ENCODE peak calls at places on chromosomes 1 and 21, in six cellular contexts. D is HepG2, H is K562, C is SK-N-SH, N is GM12878, P is H1. Q is an unnamed sample.

GRCh38 chr1:31926846-31927660 is 11.1 kb downstream of the PTP4A2 start:
- DNase-seq in D (no peak), H (no peak), C (no peak), N (no peak), P (no peak), Q (no peak)

GRCh38 chr1:48442864-48443619 is 29.0 kb downstream of the SPATA6 start:
- DNase-seq in D (no peak), H (no peak), C (no peak), N (no peak), P (no peak), Q (no peak)

GRCh38 chr1:44212355-44213221 is 683 bp upstream of the DMAP1 start:
- DNase-seq in D (no peak), H (peak; percentile 4), C (no peak), N (peak; percentile 7), P (no peak), Q (no peak)

GRCh38 chr1:119375366-119375765 is 6.8 kb downstream of the HAO2 start:
- DNase-seq in D (no peak), H (no peak), C (no peak), N (no peak), P (no peak), Q (no peak)

GRCh38 chr1:30109853-30110252 is 613.5 kb downstream of the MATN1 start:
- DNase-seq in D (no peak), H (no peak), C (peak; percentile 80), N (no peak), P (no peak), Q (no peak)

GRCh38 chr21:31929548-31929947 is 56.7 kb downstream of the HUNK start:
- DNase-seq in D (peak; percentile 95), H (no peak), C (no peak), N (no peak), P (no peak), Q (no peak)

GRCh38 chr1:199691540-199691939 is 336.0 kb upstream of the NR5A2 start:
- DNase-seq in D (no peak), H (no peak), C (no peak), N (no peak), P (no peak), Q (peak; percentile 5)

GRCh38 chr1:44605904-44606615 is 68.2 kb downstream of the TMEM53 start:
- DNase-seq in D (no peak), H (no peak), C (no peak), N (no peak), P (no peak), Q (no peak)

GRCh38 chr1:156420209-156421061 is 51.4 kb downstream of the RHBG start:
- DNase-seq in D (no peak), H (peak; percentile 57), C (peak; percentile 68), N (no peak), P (peak; percentile 80), Q (no peak)

GRCh38 chr21:45989355-45990048 is 7.9 kb downstream of the COL6A1 start:
- DNase-seq in D (no peak), H (no peak), C (no peak), N (no peak), P (no peak), Q (no peak)

GRCh38 chr1:101131239-101131924 is 105.4 kb upstream of the S1PR1 start:
- DNase-seq in D (no peak), H (no peak), C (peak; percentile 11), N (no peak), P (no peak), Q (no peak)

GRCh38 chr1:241453732-241454131 is 65.8 kb downstream of the FH start:
- DNase-seq in D (no peak), H (no peak), C (no peak), N (no peak), P (no peak), Q (no peak)

GRCh38 chr1:153231800-153232199 is 14.4 kb downstream of the PRR9 start:
- DNase-seq in D (no peak), H (no peak), C (no peak), N (no peak), P (no peak), Q (no peak)

GRCh38 chr1:91120421-91120820 is 98.6 kb upstream of the ZNF644 start:
- DNase-seq in D (no peak), H (no peak), C (no peak), N (no peak), P (no peak), Q (peak; percentile 11)

GRCh38 chr1:100847481-100847880 is 47.2 kb downstream of the EXTL2 start:
- DNase-seq in D (no peak), H (no peak), C (no peak), N (no peak), P (no peak), Q (no peak)

GRCh38 chr21:45087022-45087823 is 12.8 kb downstream of the ADARB1 start:
- DNase-seq in D (no peak), H (no peak), C (no peak), N (no peak), P (no peak), Q (no peak)

GRCh38 chr21:39071623-39072214 is 111.5 kb downstream of the PSMG1 start:
- DNase-seq in D (peak; percentile 90), H (no peak), C (no peak), N (no peak), P (no peak), Q (no peak)

GRCh38 chr1:201042663-201043461 is 19.3 kb upstream of the KIF21B start:
- DNase-seq in D (peak; percentile 29), H (peak; percentile 77), C (peak; percentile 76), N (no peak), P (peak; percentile 72), Q (peak; percentile 71)

GRCh38 chr1:201039876-201040275 is 16.4 kb upstream of the KIF21B start:
- DNase-seq in D (no peak), H (no peak), C (no peak), N (no peak), P (no peak), Q (no peak)

GRCh38 chr1:201041011-201041410 is 17.5 kb upstream of the KIF21B start:
- DNase-seq in D (no peak), H (no peak), C (no peak), N (no peak), P (no peak), Q (no peak)

GRCh38 chr1:201036188-201036834 is 12.8 kb upstream of the KIF21B start:
- DNase-seq in D (no peak), H (no peak), C (no peak), N (no peak), P (no peak), Q (no peak)

DNA sequence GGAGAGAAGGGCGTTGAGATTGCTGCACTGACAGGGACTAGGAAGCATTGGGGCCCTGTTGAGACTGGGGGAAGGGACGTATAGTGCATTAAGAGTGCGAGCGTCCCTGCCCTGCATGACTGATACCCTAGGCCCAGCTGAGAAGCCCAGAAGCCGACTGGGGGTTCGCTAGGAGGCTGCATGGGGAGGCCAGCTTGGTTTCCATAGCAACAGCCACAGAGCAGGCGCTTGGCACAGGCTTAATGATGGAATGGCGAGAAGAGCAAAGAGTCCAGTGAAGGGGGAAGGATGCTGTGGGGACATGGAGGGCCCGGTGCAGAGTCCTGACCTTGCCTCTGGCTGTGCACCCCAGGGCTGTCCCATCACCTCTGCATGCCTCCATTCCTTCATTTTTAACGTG is 15.0 kb upstream of the KIF21B start:
- DNase-seq in D (no peak), H (no peak), C (no peak), N (no peak), P (no peak), Q (no peak)
- TF ChIP-seq GABPA in D (no peak), H (no peak), C (no peak), N (no peak), P (no peak), Q (no peak)

GRCh38 chr1:205950280-205950679 is 7.0 kb upstream of the SLC26A9 start:
- DNase-seq in D (no peak), H (no peak), C (no peak), N (no peak), P (no peak), Q (no peak)
- TF ChIP-seq GABPA in D (no peak), H (no peak), C (no peak), N (no peak), P (no peak), Q (no peak)

GRCh38 chr1:59512702-59513101 is 215.8 kb downstream of the FGGY start:
- DNase-seq in D (no peak), H (no peak), C (no peak), N (no peak), P (no peak), Q (no peak)
- TF ChIP-seq GABPA in D (no peak), H (no peak), C (no peak), N (no peak), P (no peak), Q (no peak)

DNA sequence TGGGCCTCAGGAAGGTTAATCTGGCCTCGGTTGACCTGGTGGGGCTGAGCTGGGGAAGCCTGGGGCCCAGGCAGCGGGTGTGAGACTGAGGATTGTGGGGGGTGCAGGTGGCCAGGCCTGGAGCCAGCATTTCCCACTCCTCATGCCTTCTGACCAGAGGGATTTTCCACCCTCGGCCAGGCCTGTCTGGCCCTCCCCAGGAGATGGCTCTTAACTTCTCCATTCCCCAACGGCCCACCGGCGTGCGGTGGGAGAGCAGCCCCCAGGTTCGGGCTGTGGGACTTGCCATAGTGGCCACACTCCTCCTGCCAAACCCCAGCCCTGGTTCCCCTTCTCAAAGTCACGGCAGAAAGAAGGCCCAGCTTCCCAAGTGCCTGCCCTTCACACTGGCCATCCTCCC is 126.5 kb upstream of the RUNX3 start:
- DNase-seq in D (no peak), H (no peak), C (no peak), N (no peak), P (no peak), Q (peak; percentile 72)
- TF ChIP-seq GABPA in D (no peak), H (no peak), C (no peak), N (no peak), P (no peak), Q (no peak)

GRCh38 chr1:231720652-231721325 is 94.2 kb downstream of the DISC1 start:
- DNase-seq in D (no peak), H (no peak), C (no peak), N (no peak), P (no peak), Q (no peak)

GRCh38 chr1:231727171-231727570 is 100.6 kb downstream of the DISC1 start:
- DNase-seq in D (no peak), H (no peak), C (peak; percentile 54), N (no peak), P (no peak), Q (no peak)

GRCh38 chr1:231724041-231724440 is 97.5 kb downstream of the DISC1 start:
- DNase-seq in D (no peak), H (no peak), C (no peak), N (no peak), P (no peak), Q (no peak)

GRCh38 chr1:231723146-231723545 is 96.6 kb downstream of the DISC1 start:
- DNase-seq in D (no peak), H (no peak), C (no peak), N (no peak), P (no peak), Q (no peak)

DNA sequence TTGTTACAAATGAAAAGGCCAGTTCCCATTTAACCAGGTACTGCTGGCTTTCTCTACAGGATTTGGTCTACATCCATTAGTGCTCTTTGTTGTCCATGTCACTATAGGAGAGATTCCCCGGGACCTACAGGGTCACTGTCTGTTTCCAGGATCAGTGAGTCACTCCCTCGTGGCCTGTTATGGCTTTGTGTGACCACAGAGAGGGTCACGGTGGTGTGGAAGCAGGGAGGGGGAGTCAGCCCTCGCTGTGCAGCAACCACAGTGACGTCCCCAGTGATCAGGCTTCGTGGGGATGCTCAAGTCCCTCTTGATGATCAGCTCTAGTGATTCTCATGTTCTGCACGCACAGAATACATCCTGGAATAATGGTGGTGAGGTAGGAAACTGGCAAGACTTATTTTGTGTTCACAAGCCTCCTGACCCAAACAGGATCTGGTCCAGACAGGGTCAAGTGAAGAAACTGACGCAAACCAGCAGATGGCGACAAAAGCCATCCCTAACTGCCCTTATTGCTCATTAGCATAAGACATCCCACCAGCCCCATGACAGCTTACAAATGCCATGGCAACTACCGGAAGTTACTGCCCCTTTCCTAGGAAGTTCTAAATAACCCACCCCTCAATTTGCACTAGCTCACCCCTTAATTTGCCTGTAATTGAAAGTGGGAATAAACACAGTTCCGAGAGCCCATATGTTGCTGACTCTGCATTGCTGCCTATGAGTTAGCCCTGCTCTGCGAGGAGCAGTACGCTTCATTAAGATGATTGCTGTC is 98.5 kb downstream of the DISC1 start:
- DNase-seq in D (peak; percentile 57), H (peak; percentile 54), C (peak; percentile 45), N (no peak), P (peak; percentile 71), Q (peak; percentile 34)
- TF ChIP-seq GABPA in D (peak; percentile 41), H (peak; percentile 81), C (no peak), N (no peak), P (no peak), Q (no peak)

Q was measured in HL-60.